ENCODE peak calls at places on chromosomes 11 and 22, in five cellular contexts. E is transverse colon, Q is DND-41, S is hepatocyte, D is PC-9. B is an unnamed sample.

GRCh38 chr11:44404323-44404705 is 94.4 kb upstream of the ALX4 start:
- DNase-seq in D (peak; percentile 24), E (no peak), S (no peak), Q (no peak), B (no peak)

GRCh38 chr22:27245056-27245455 is 556.5 kb downstream of the MN1 start:
- DNase-seq in S (no peak), Q (no peak), E (no peak), D (no peak), B (no peak)

GRCh38 chr11:38392176-38392575 is 1794.1 kb upstream of the RAG2 start:
- DNase-seq in E (no peak), S (no peak), Q (no peak), D (peak; percentile 45), B (no peak)

GRCh38 chr22:38415561-38416321 is 39.3 kb downstream of the KCNJ4 start:
- DNase-seq in D (peak; percentile 24), Q (no peak), S (peak; percentile 3), E (no peak), B (no peak)

GRCh38 chr22:35915477-35916013 is 113.1 kb downstream of the RBFOX2 start:
- DNase-seq in Q (no peak), S (no peak), E (no peak), D (no peak), B (no peak)

GRCh38 chr11:112555491-112556364 is 295.1 kb upstream of the PLET1 start:
- DNase-seq in E (peak; percentile 67), D (no peak), S (peak; percentile 76), Q (peak; percentile 77), B (no peak)

GRCh38 chr22:45261407-45262088 is 20.9 kb upstream of the KIAA0930 start:
- DNase-seq in D (no peak), S (no peak), Q (no peak), E (peak; percentile 67), B (no peak)

GRCh38 chr11:2302844-2303626 is 1.2 kb downstream of the TSPAN32 start:
- DNase-seq in E (no peak), D (no peak), Q (no peak), S (peak; percentile 19), B (no peak)

GRCh38 chr11:112016088-112016764 is 9.0 kb upstream of the DLAT start:
- DNase-seq in S (no peak), D (no peak), Q (no peak), E (no peak), B (no peak)

GRCh38 chr11:66388746-66389386 is 17.3 kb upstream of the SLC29A2 start:
- DNase-seq in D (peak; percentile 57), Q (peak; percentile 82), S (peak; percentile 83), E (peak; percentile 83), B (peak; percentile 46)

GRCh38 chr11:34859496-34859895 is 56.7 kb downstream of the APIP start:
- DNase-seq in Q (no peak), D (no peak), E (no peak), S (no peak), B (no peak)

GRCh38 chr11:13354335-13354734 is 76.7 kb downstream of the BMAL1 start:
- DNase-seq in E (no peak), D (no peak), Q (no peak), S (no peak), B (no peak)

GRCh38 chr11:110381214-110381613 is 48.5 kb upstream of the FDX1 start:
- DNase-seq in D (no peak), S (no peak), Q (no peak), E (no peak), B (no peak)

DNA sequence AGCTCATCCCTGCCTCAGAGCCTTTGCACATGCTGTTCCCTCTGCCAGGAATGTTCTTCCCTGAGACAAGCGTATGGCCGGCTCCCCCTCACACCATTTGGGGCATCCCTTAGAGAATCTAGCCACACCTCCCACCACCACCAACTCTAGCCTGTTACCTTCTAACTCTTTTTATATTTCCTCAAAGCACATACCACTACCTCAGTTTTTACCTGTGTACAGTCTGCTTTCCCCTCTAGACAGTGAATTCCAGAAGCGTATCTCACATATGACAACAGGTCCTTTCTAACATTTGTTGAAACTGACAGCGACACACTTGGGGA is 75.1 kb upstream of the ARFGAP3 start:
- DNase-seq in E (no peak), D (no peak), S (no peak), Q (no peak), B (no peak)
- H3K27ac ChIP-seq in E (peak overlapping the region; percentile 82), D (no peak overlapping the region), S (peak overlapping the region; percentile 87), Q (no peak overlapping the region), B (no peak overlapping the region)

DNA sequence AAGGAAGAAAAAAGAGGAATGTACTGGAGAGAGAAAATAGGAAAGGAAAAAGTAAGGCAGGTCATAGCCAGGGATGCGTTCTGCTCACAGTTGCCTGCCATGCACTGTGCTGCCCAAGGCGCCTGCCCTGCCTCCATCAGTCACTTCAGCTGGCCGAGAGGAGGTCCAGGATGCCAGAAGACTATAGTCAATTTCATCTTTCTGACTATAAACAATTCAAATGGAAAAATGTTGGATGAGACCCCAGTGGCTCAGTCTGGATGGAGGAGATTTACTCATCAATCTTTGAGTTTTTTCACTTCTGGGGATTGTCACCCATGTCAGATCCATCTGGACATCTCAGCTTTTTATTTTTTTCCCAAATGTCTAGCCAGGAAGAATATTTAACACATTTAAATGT is 36.7 kb upstream of the CLMP start:
- DNase-seq in S (no peak), Q (no peak), E (no peak), D (no peak), B (no peak)
- H3K27ac ChIP-seq in S (peak overlapping the region; percentile 45), Q (no peak overlapping the region), E (peak overlapping the region; percentile 35), D (no peak overlapping the region), B (no peak overlapping the region)

GRCh38 chr11:70519117-70519516 is 120.8 kb downstream of the CTTN start:
- DNase-seq in Q (no peak), E (no peak), S (no peak), D (no peak), B (no peak)
- H3K27ac ChIP-seq in Q (no peak overlapping the region), E (no peak overlapping the region), S (no peak overlapping the region), D (no peak overlapping the region), B (no peak overlapping the region)

GRCh38 chr11:75402002-75402773 is 2.9 kb downstream of the RPS3 start:
- DNase-seq in D (peak; percentile 26), Q (no peak), S (no peak), E (no peak), B (no peak)

GRCh38 chr11:75400110-75400865 is 970 bp downstream of the RPS3 start:
- DNase-seq in D (peak; percentile 37), E (no peak), Q (peak; percentile 25), S (no peak), B (no peak)

GRCh38 chr11:75398906-75399305 is 412 bp upstream of the RPS3 start:
- DNase-seq in D (no peak), S (no peak), Q (no peak), E (no peak), B (no peak)

GRCh38 chr11:75403037-75403436 is 3.7 kb downstream of the RPS3 start:
- DNase-seq in Q (no peak), E (no peak), S (no peak), D (no peak), B (no peak)

DNA sequence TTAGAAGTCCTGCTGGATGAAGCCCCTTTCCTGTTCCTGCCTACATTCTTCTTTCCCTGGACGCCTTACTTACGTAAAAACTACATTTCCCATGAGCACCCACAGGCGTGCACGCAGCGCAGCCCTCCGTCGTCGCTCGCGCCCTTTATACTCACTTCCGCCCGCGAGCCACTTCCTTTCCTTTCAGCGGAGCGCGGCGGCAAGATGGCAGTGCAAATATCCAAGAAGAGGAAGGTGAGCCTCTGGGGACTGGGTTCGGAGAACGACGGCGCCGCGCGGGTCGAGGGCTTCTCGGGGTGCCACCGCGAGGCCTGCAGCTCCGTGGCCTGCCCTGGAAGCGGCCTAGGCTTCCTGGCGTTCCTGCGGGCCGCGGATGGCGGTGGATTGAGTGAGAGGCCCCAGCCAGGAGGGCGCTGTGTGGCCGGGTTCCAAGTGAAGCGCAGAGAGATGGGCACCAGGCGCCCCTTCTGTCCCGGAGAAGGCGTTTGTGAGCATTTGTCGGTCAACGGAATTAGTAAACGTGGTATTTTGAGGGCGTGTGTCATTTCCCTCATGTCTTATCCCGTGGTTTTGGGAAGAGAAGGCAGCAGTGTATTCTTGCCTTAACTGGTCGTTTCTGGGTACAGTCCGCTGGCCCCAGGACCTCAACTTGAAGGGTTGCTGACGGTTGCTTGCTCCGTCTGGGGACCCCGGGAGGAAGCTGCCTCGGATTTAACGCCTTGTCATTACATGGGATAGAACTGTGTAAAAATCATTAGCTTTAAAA is at the start of gene RPS3:
- DNase-seq in D (peak; percentile 86), S (peak; percentile 95), E (peak; percentile 94), Q (peak; percentile 92), B (peak; percentile 48)
- H3K27ac ChIP-seq in D (peak within 1 kb of the TSS; percentile 95), S (peak within 1 kb of the TSS; percentile 98), E (peak within 1 kb of the TSS; percentile 96), Q (peak within 1 kb of the TSS; percentile 88), B (peak within 1 kb of the TSS; percentile 90)

GRCh38 chr11:68751331-68751856 is at the start of gene TESMIN:
- DNase-seq in S (peak; percentile 97), D (peak; percentile 69), E (peak; percentile 97), Q (peak; percentile 92), B (peak; percentile 18)
- H3K27ac ChIP-seq in S (no peak within 1 kb of the TSS), D (no peak within 1 kb of the TSS), E (peak within 1 kb of the TSS; percentile 85), Q (no peak within 1 kb of the TSS), B (no peak within 1 kb of the TSS)

GRCh38 chr22:44088976-44089570 is 65.0 kb downstream of the PARVB start:
- DNase-seq in E (peak; percentile 22), S (no peak), D (no peak), Q (no peak), B (peak; percentile 70)

GRCh38 chr22:44091021-44091721 is 67.1 kb downstream of the PARVB start:
- DNase-seq in Q (peak; percentile 32), D (no peak), E (no peak), S (peak; percentile 28), B (no peak)

GRCh38 chr22:44091751-44092150 is 67.6 kb downstream of the PARVB start:
- DNase-seq in Q (no peak), S (no peak), E (no peak), D (no peak), B (no peak)

GRCh38 chr22:44090571-44090905 is 66.4 kb downstream of the PARVB start:
- DNase-seq in Q (no peak), S (no peak), E (no peak), D (no peak), B (no peak)

GRCh38 chr22:44089717-44090570 is 65.8 kb downstream of the PARVB start:
- DNase-seq in S (no peak), D (no peak), Q (no peak), E (no peak), B (no peak)
- H3K27ac ChIP-seq in S (no peak overlapping the region), D (no peak overlapping the region), Q (no peak overlapping the region), E (no peak overlapping the region), B (no peak overlapping the region)

DNA sequence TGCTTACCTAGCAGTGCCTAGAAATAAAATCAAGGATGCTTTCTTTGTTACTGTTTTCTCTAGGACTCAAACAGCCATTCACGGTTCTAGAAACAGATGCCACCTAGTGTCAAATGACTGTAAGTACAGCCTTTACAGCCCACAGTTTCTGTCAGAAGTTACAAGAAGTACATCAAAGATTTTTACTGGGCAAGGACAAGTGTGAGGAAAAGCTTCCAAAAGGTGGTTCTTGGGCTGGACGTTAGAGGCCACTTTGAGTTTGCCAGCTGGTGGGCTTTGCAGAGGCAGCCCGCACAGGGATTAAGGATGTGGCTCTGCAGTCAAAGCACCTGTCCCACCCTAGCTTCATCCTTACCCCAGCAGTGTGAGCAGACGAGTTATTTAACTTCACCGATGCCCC is 6.9 kb downstream of the KMT5B start:
- DNase-seq in D (peak; percentile 69), Q (peak; percentile 45), S (peak; percentile 76), E (no peak), B (no peak)
- H3K27ac ChIP-seq in D (no peak overlapping the region), Q (no peak overlapping the region), S (no peak overlapping the region), E (no peak overlapping the region), B (no peak overlapping the region)

B was measured in epithelial cell of prostate.